ENCODE peak calls at places on chromosomes 1 and 21, in ten cellular contexts. One of them, this sample, is unnamed.

GRCh38 chr1:65048325-65048724 is 82.0 kb upstream of the JAK1 start:
- DNase-seq in K562: no peak
- DNase-seq in foreskin fibroblast: no peak
- DNase-seq in left ventricle myocardium inferior: no peak
- DNase-seq in ovary: no peak
- DNase-seq in CD8-positive, alpha-beta T cell: no peak
- DNase-seq in mucosa of descending colon: no peak
- DNase-seq in fibroblast of the aortic adventitia: peak
- DNase-seq in fibroblast of mammary gland: peak
- DNase-seq in mammary epithelial cell: no peak
- DNase-seq in this sample: no peak

GRCh38 chr1:151909167-151910149 is at the start of gene THEM4:
- DNase-seq in K562: peak
- DNase-seq in foreskin fibroblast: peak
- DNase-seq in left ventricle myocardium inferior: peak
- DNase-seq in ovary: peak
- DNase-seq in CD8-positive, alpha-beta T cell: peak
- DNase-seq in mucosa of descending colon: peak
- DNase-seq in fibroblast of the aortic adventitia: peak
- DNase-seq in fibroblast of mammary gland: peak
- DNase-seq in mammary epithelial cell: peak
- DNase-seq in this sample: peak

GRCh38 chr1:202323731-202324130 is 18.0 kb downstream of the UBE2T start:
- DNase-seq in K562: no peak
- DNase-seq in foreskin fibroblast: no peak
- DNase-seq in left ventricle myocardium inferior: no peak
- DNase-seq in ovary: no peak
- DNase-seq in CD8-positive, alpha-beta T cell: no peak
- DNase-seq in mucosa of descending colon: no peak
- DNase-seq in fibroblast of the aortic adventitia: no peak
- DNase-seq in fibroblast of mammary gland: no peak
- DNase-seq in mammary epithelial cell: no peak
- DNase-seq in this sample: no peak

GRCh38 chr1:29621826-29622435 is 385.6 kb downstream of the PTPRU start:
- DNase-seq in K562: no peak
- DNase-seq in foreskin fibroblast: no peak
- DNase-seq in left ventricle myocardium inferior: no peak
- DNase-seq in ovary: no peak
- DNase-seq in CD8-positive, alpha-beta T cell: no peak
- DNase-seq in mucosa of descending colon: no peak
- DNase-seq in fibroblast of the aortic adventitia: no peak
- DNase-seq in fibroblast of mammary gland: no peak
- DNase-seq in mammary epithelial cell: no peak
- DNase-seq in this sample: no peak

GRCh38 chr1:62869217-62869754 is 85.4 kb downstream of the ATG4C start:
- DNase-seq in K562: no peak
- DNase-seq in foreskin fibroblast: no peak
- DNase-seq in left ventricle myocardium inferior: no peak
- DNase-seq in ovary: no peak
- DNase-seq in CD8-positive, alpha-beta T cell: no peak
- DNase-seq in mucosa of descending colon: no peak
- DNase-seq in fibroblast of the aortic adventitia: no peak
- DNase-seq in fibroblast of mammary gland: no peak
- DNase-seq in mammary epithelial cell: no peak
- DNase-seq in this sample: no peak

GRCh38 chr1:228469413-228470162 is 17.6 kb upstream of the RNF187 start:
- DNase-seq in K562: no peak
- DNase-seq in foreskin fibroblast: no peak
- DNase-seq in left ventricle myocardium inferior: no peak
- DNase-seq in ovary: no peak
- DNase-seq in CD8-positive, alpha-beta T cell: no peak
- DNase-seq in mucosa of descending colon: no peak
- DNase-seq in fibroblast of the aortic adventitia: no peak
- DNase-seq in fibroblast of mammary gland: no peak
- DNase-seq in mammary epithelial cell: no peak
- DNase-seq in this sample: no peak

GRCh38 chr1:112093372-112093694 is 103.9 kb upstream of the KCND3 start:
- DNase-seq in K562: no peak
- DNase-seq in foreskin fibroblast: no peak
- DNase-seq in left ventricle myocardium inferior: no peak
- DNase-seq in ovary: no peak
- DNase-seq in CD8-positive, alpha-beta T cell: no peak
- DNase-seq in mucosa of descending colon: no peak
- DNase-seq in fibroblast of the aortic adventitia: no peak
- DNase-seq in fibroblast of mammary gland: no peak
- DNase-seq in mammary epithelial cell: no peak
- DNase-seq in this sample: no peak

GRCh38 chr1:222547944-222548671 is at the start of gene HHIPL2:
- DNase-seq in K562: peak
- DNase-seq in foreskin fibroblast: no peak
- DNase-seq in left ventricle myocardium inferior: no peak
- DNase-seq in ovary: no peak
- DNase-seq in CD8-positive, alpha-beta T cell: no peak
- DNase-seq in mucosa of descending colon: no peak
- DNase-seq in fibroblast of the aortic adventitia: no peak
- DNase-seq in fibroblast of mammary gland: no peak
- DNase-seq in mammary epithelial cell: no peak
- DNase-seq in this sample: no peak

GRCh38 chr21:42523211-42523610 is 9.6 kb downstream of the SLC37A1 start:
- DNase-seq in K562: no peak
- DNase-seq in foreskin fibroblast: no peak
- DNase-seq in left ventricle myocardium inferior: no peak
- DNase-seq in ovary: no peak
- DNase-seq in CD8-positive, alpha-beta T cell: no peak
- DNase-seq in mucosa of descending colon: no peak
- DNase-seq in fibroblast of the aortic adventitia: no peak
- DNase-seq in fibroblast of mammary gland: no peak
- DNase-seq in mammary epithelial cell: no peak
- DNase-seq in this sample: no peak

GRCh38 chr21:42525228-42525604 is 11.6 kb downstream of the SLC37A1 start:
- DNase-seq in K562: no peak
- DNase-seq in foreskin fibroblast: no peak
- DNase-seq in left ventricle myocardium inferior: no peak
- DNase-seq in ovary: peak
- DNase-seq in CD8-positive, alpha-beta T cell: no peak
- DNase-seq in mucosa of descending colon: peak
- DNase-seq in fibroblast of the aortic adventitia: peak
- DNase-seq in fibroblast of mammary gland: peak
- DNase-seq in mammary epithelial cell: peak
- DNase-seq in this sample: peak

GRCh38 chr21:42523941-42524340 is 10.3 kb downstream of the SLC37A1 start:
- DNase-seq in K562: no peak
- DNase-seq in foreskin fibroblast: no peak
- DNase-seq in left ventricle myocardium inferior: no peak
- DNase-seq in ovary: no peak
- DNase-seq in CD8-positive, alpha-beta T cell: no peak
- DNase-seq in mucosa of descending colon: no peak
- DNase-seq in fibroblast of the aortic adventitia: no peak
- DNase-seq in fibroblast of mammary gland: no peak
- DNase-seq in mammary epithelial cell: no peak
- DNase-seq in this sample: no peak

GRCh38 chr21:42525676-42526378 is 12.2 kb downstream of the SLC37A1 start:
- DNase-seq in K562: no peak
- DNase-seq in foreskin fibroblast: no peak
- DNase-seq in left ventricle myocardium inferior: no peak
- DNase-seq in ovary: no peak
- DNase-seq in CD8-positive, alpha-beta T cell: no peak
- DNase-seq in mucosa of descending colon: no peak
- DNase-seq in fibroblast of the aortic adventitia: no peak
- DNase-seq in fibroblast of mammary gland: no peak
- DNase-seq in mammary epithelial cell: no peak
- DNase-seq in this sample: no peak

DNA sequence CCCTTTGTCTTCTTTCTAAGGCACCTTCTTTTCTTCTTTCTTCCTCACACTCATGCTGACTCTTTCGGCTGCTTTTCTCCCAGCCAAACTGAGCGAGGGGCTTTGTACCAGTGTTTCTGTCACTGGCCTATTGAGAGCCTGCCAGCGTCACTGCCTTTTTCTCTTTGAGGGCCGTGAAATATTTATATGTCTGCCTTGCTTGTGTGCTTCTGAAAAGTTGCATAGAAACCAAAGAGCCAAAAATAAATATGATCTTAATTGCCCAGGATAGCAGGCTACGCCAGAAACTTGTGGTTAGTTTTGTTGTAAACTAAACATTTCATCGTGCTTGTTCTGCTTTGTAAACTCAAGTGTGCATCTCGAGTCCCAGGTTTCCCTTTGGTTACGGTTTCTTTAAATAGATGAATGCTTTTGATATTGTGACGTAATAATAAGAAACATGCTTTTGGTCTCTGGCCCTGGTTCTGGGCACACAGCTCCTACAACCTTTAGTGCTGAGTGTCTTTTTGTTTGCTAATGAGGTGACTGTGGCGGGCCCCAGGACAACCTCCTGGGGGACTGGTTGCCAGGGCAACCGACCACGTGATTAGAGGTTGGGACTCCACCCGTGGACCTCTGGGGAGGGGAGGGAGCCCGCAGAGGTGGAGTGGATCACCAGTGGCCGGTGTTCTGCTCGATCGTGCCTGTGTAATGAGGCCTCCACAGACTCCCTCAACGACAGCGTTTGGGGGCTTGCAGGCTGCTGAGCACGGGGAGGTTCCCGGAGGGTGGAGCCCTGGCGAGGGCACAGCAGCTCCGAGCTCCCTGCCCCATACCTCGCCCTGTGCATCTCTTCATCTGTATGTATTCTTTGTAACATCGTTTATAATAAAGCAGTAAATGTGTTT is 10.9 kb downstream of the SLC37A1 start:
- DNase-seq in K562: no peak
- DNase-seq in foreskin fibroblast: no peak
- DNase-seq in left ventricle myocardium inferior: peak
- DNase-seq in ovary: peak
- DNase-seq in CD8-positive, alpha-beta T cell: peak
- DNase-seq in mucosa of descending colon: peak
- DNase-seq in fibroblast of the aortic adventitia: peak
- DNase-seq in fibroblast of mammary gland: peak
- DNase-seq in mammary epithelial cell: no peak
- DNase-seq in this sample: peak
- H3K4me3 ChIP-seq in K562: no peak
- H3K4me3 ChIP-seq in foreskin fibroblast: no peak
- H3K4me3 ChIP-seq in left ventricle myocardium inferior: peak
- H3K4me3 ChIP-seq in ovary: peak
- H3K4me3 ChIP-seq in CD8-positive, alpha-beta T cell: peak
- H3K4me3 ChIP-seq in mucosa of descending colon: no peak
- H3K4me3 ChIP-seq in fibroblast of the aortic adventitia: peak
- H3K4me3 ChIP-seq in fibroblast of mammary gland: peak
- H3K4me3 ChIP-seq in mammary epithelial cell: peak
- H3K4me3 ChIP-seq in this sample: peak

GRCh38 chr1:89912073-89912472 is 82.8 kb upstream of the ZNF326 start:
- DNase-seq in K562: no peak
- DNase-seq in foreskin fibroblast: no peak
- DNase-seq in left ventricle myocardium inferior: no peak
- DNase-seq in ovary: no peak
- DNase-seq in CD8-positive, alpha-beta T cell: no peak
- DNase-seq in mucosa of descending colon: no peak
- DNase-seq in fibroblast of the aortic adventitia: no peak
- DNase-seq in fibroblast of mammary gland: no peak
- DNase-seq in mammary epithelial cell: no peak
- DNase-seq in this sample: no peak
- TF ChIP-seq CTCF in K562: no peak
- TF ChIP-seq CTCF in foreskin fibroblast: no peak
- TF ChIP-seq CTCF in left ventricle myocardium inferior: no peak
- TF ChIP-seq CTCF in ovary: no peak
- TF ChIP-seq CTCF in CD8-positive, alpha-beta T cell: no peak
- TF ChIP-seq CTCF in mucosa of descending colon: no peak
- TF ChIP-seq CTCF in fibroblast of the aortic adventitia: no peak
- TF ChIP-seq CTCF in fibroblast of mammary gland: no peak
- TF ChIP-seq CTCF in mammary epithelial cell: no peak
- TF ChIP-seq CTCF in this sample: no peak

GRCh38 chr1:86990826-86991225 is 76.4 kb downstream of the HS2ST1 start:
- DNase-seq in K562: no peak
- DNase-seq in foreskin fibroblast: no peak
- DNase-seq in left ventricle myocardium inferior: no peak
- DNase-seq in ovary: no peak
- DNase-seq in CD8-positive, alpha-beta T cell: no peak
- DNase-seq in mucosa of descending colon: no peak
- DNase-seq in fibroblast of the aortic adventitia: no peak
- DNase-seq in fibroblast of mammary gland: no peak
- DNase-seq in mammary epithelial cell: no peak
- DNase-seq in this sample: no peak

GRCh38 chr1:86991549-86992186 is 77.2 kb downstream of the HS2ST1 start:
- DNase-seq in K562: peak
- DNase-seq in foreskin fibroblast: no peak
- DNase-seq in left ventricle myocardium inferior: no peak
- DNase-seq in ovary: no peak
- DNase-seq in CD8-positive, alpha-beta T cell: no peak
- DNase-seq in mucosa of descending colon: no peak
- DNase-seq in fibroblast of the aortic adventitia: no peak
- DNase-seq in fibroblast of mammary gland: no peak
- DNase-seq in mammary epithelial cell: no peak
- DNase-seq in this sample: no peak

GRCh38 chr1:86993269-86993985 is 79.0 kb downstream of the HS2ST1 start:
- DNase-seq in K562: peak
- DNase-seq in foreskin fibroblast: no peak
- DNase-seq in left ventricle myocardium inferior: no peak
- DNase-seq in ovary: no peak
- DNase-seq in CD8-positive, alpha-beta T cell: no peak
- DNase-seq in mucosa of descending colon: no peak
- DNase-seq in fibroblast of the aortic adventitia: no peak
- DNase-seq in fibroblast of mammary gland: no peak
- DNase-seq in mammary epithelial cell: no peak
- DNase-seq in this sample: peak

GRCh38 chr1:86994061-86994460 is 79.6 kb downstream of the HS2ST1 start:
- DNase-seq in K562: no peak
- DNase-seq in foreskin fibroblast: no peak
- DNase-seq in left ventricle myocardium inferior: no peak
- DNase-seq in ovary: no peak
- DNase-seq in CD8-positive, alpha-beta T cell: no peak
- DNase-seq in mucosa of descending colon: no peak
- DNase-seq in fibroblast of the aortic adventitia: no peak
- DNase-seq in fibroblast of mammary gland: no peak
- DNase-seq in mammary epithelial cell: no peak
- DNase-seq in this sample: no peak

DNA sequence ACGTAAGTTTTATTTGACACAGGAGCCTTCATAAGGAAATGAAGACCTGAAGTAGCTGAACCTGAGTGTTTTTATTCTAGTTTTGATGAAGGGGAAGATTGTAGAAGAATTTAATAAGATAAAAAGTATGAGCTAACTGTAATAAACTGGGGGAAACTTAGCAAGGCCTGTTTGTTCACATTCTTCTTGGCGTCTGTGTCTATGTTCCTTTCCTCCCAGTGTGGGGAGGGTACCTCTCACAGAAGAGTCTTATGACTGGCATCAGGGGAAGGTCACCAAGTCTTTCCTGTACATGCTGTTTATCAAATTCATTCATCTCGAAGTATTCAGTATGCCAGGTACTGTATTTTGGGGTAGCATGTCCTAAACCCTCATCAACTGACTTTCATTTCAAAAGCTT is 78.4 kb downstream of the HS2ST1 start:
- DNase-seq in K562: no peak
- DNase-seq in foreskin fibroblast: no peak
- DNase-seq in left ventricle myocardium inferior: no peak
- DNase-seq in ovary: no peak
- DNase-seq in CD8-positive, alpha-beta T cell: no peak
- DNase-seq in mucosa of descending colon: no peak
- DNase-seq in fibroblast of the aortic adventitia: no peak
- DNase-seq in fibroblast of mammary gland: no peak
- DNase-seq in mammary epithelial cell: no peak
- DNase-seq in this sample: peak
- H3K4me3 ChIP-seq in K562: no peak
- H3K4me3 ChIP-seq in foreskin fibroblast: no peak
- H3K4me3 ChIP-seq in left ventricle myocardium inferior: no peak
- H3K4me3 ChIP-seq in ovary: no peak
- H3K4me3 ChIP-seq in CD8-positive, alpha-beta T cell: no peak
- H3K4me3 ChIP-seq in mucosa of descending colon: no peak
- H3K4me3 ChIP-seq in fibroblast of the aortic adventitia: no peak
- H3K4me3 ChIP-seq in fibroblast of mammary gland: no peak
- H3K4me3 ChIP-seq in mammary epithelial cell: no peak
- H3K4me3 ChIP-seq in this sample: no peak

GRCh38 chr1:154627247-154628121 is 19.5 kb upstream of the ADAR start:
- DNase-seq in K562: peak
- DNase-seq in foreskin fibroblast: peak
- DNase-seq in left ventricle myocardium inferior: peak
- DNase-seq in ovary: peak
- DNase-seq in CD8-positive, alpha-beta T cell: peak
- DNase-seq in mucosa of descending colon: peak
- DNase-seq in fibroblast of the aortic adventitia: peak
- DNase-seq in fibroblast of mammary gland: peak
- DNase-seq in mammary epithelial cell: peak
- DNase-seq in this sample: peak
- TF ChIP-seq CTCF in K562: no peak
- TF ChIP-seq CTCF in foreskin fibroblast: no peak
- TF ChIP-seq CTCF in left ventricle myocardium inferior: no peak
- TF ChIP-seq CTCF in ovary: no peak
- TF ChIP-seq CTCF in CD8-positive, alpha-beta T cell: no peak
- TF ChIP-seq CTCF in mucosa of descending colon: no peak
- TF ChIP-seq CTCF in fibroblast of the aortic adventitia: no peak
- TF ChIP-seq CTCF in fibroblast of mammary gland: no peak
- TF ChIP-seq CTCF in mammary epithelial cell: no peak
- TF ChIP-seq CTCF in this sample: no peak